ENCODE peak calls at places on chromosome 21, in six cellular contexts. Z is stomach, O is body of pancreas, F is thyroid gland, R is endothelial cell of umbilical vein, X is prostate gland. L is an unnamed sample. For H3K4me1, the result is how much of the 10 kb centered on the place peaks cover.

GRCh38 chr21:17828223-17828622 is 9.1 kb upstream of the C21orf91 start:
- DNase-seq in Z (no peak), O (no peak), F (no peak), R (no peak), X (no peak), L (no peak)

GRCh38 chr21:28160378-28160777 is 832.3 kb downstream of the LTN1 start:
- DNase-seq in Z (no peak), O (no peak), F (peak), R (no peak), X (no peak), L (no peak)

GRCh38 chr21:24045775-24046215 is 1561.5 kb downstream of the MRPL39 start:
- DNase-seq in Z (peak), O (peak), F (peak), R (peak), X (peak), L (peak)

GRCh38 chr21:43767980-43768867 is 7.9 kb downstream of the CSTB start:
- DNase-seq in Z (peak), O (peak), F (peak), R (peak), X (no peak), L (peak)

GRCh38 chr21:17854771-17855170 is 35.6 kb upstream of the C21orf91 start:
- DNase-seq in Z (no peak), O (no peak), F (no peak), R (no peak), X (no peak), L (no peak)

GRCh38 chr21:42495765-42496119 is 282 bp downstream of the RSPH1 start:
- DNase-seq in Z (no peak), O (peak), F (no peak), R (no peak), X (no peak), L (no peak)

GRCh38 chr21:42500736-42501135 is 4.7 kb upstream of the RSPH1 start:
- DNase-seq in Z (no peak), O (no peak), F (no peak), R (no peak), X (no peak), L (no peak)

GRCh38 chr21:39690454-39690853 is 54.5 kb upstream of the IGSF5 start:
- DNase-seq in Z (no peak), O (no peak), F (no peak), R (no peak), X (no peak), L (no peak)

GRCh38 chr21:38490411-38491020 is 7.8 kb downstream of the ERG start:
- DNase-seq in Z (no peak), O (no peak), F (no peak), R (peak), X (no peak), L (no peak)

GRCh38 chr21:36104306-36105300 is 30.3 kb upstream of the CBR3 start:
- DNase-seq in Z (peak), O (peak), F (peak), R (peak), X (no peak), L (peak)

GRCh38 chr21:38984982-38985422 is 179.3 kb downstream of the ETS2 start:
- DNase-seq in Z (no peak), O (no peak), F (no peak), R (peak), X (no peak), L (no peak)

GRCh38 chr21:38671716-38672115 is 134.0 kb upstream of the ETS2 start:
- DNase-seq in Z (no peak), O (no peak), F (no peak), R (no peak), X (no peak), L (no peak)

GRCh38 chr21:42404534-42404933 is 832 bp downstream of the UBASH3A start:
- DNase-seq in Z (no peak), O (no peak), F (no peak), R (no peak), X (no peak), L (no peak)

GRCh38 chr21:29305068-29305467 is 6.3 kb downstream of the BACH1 start:
- DNase-seq in Z (no peak), O (no peak), F (peak), R (no peak), X (no peak), L (no peak)

GRCh38 chr21:29303301-29303700 is 4.6 kb downstream of the BACH1 start:
- DNase-seq in Z (no peak), O (no peak), F (no peak), R (no peak), X (no peak), L (no peak)

GRCh38 chr21:29304577-29304976 is 5.9 kb downstream of the BACH1 start:
- DNase-seq in Z (no peak), O (no peak), F (no peak), R (no peak), X (no peak), L (no peak)

GRCh38 chr21:29306920-29307319 is 8.2 kb downstream of the BACH1 start:
- DNase-seq in Z (no peak), O (no peak), F (no peak), R (no peak), X (no peak), L (no peak)

GRCh38 chr21:29305561-29305960 is 6.8 kb downstream of the BACH1 start:
- DNase-seq in Z (no peak), O (no peak), F (no peak), R (no peak), X (no peak), L (no peak)
- H3K4me1 ChIP-seq in Z (half or more), O (half or more), F (under half), R (under half), X (under half), L (under half)

GRCh38 chr21:45643021-45643980 is at the start of gene PCBP3:
- DNase-seq in Z (peak), O (peak), F (peak), R (peak), X (peak), L (peak)
- TF ChIP-seq POLR2A in Z (no peak), O (no peak), F (peak), R (no peak), X (no peak), L (no peak)

DNA sequence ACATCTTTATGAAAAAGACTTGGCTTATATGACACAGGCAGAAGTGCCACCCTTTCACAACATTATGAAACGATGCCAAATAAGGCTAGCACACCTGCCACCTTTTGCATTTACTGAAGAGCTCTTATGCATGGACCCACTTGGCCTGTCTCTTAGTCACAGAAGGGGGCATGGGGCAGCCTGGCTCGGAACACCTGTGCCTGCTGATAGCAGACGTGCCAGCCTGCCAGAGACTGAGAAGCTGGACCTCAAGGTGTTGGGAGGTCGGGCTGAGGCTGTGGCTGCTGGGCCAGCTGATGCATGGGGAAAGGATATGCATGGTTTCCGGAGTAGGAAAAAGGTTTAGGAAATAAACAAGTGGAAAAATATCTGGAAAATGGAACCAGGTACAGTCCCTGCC is 21.5 kb downstream of the RCAN1 start:
- DNase-seq in Z (peak), O (peak), F (no peak), R (no peak), X (no peak), L (no peak)
- H3K4me1 ChIP-seq in Z (half or more), O (half or more), F (under half), R (under half), X (under half), L (under half)

DNA sequence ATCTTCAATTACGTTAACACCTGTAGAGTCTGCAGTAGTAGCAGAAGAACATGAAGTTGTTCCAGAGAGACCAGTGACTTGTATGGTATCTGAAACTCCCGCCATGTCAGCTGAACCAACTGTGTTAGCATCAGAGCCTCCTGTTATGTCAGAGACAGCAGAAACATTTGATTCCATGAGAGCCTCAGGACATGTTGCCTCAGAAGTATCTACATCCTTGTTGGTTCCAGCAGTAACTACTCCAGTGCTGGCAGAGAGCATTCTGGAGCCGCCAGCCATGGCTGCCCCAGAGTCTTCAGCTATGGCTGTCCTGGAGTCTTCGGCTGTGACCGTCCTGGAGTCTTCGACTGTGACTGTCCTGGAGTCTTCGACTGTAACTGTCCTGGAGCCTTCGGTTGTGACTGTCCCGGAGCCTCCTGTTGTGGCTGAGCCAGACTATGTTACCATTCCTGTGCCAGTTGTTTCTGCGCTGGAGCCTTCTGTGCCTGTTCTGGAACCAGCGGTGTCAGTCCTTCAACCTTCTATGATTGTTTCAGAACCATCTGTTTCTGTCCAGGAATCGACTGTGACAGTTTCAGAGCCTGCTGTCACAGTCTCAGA is 10.3 kb downstream of the SON start:
- DNase-seq in Z (no peak), O (no peak), F (no peak), R (no peak), X (no peak), L (no peak)
- TF ChIP-seq POLR2A in Z (no peak), O (no peak), F (no peak), R (peak), X (no peak), L (no peak)

GRCh38 chr21:15061747-15062146 is 3.1 kb downstream of the NRIP1 start:
- DNase-seq in Z (no peak), O (no peak), F (no peak), R (peak), X (no peak), L (no peak)

GRCh38 chr21:15062566-15062965 is 2.2 kb downstream of the NRIP1 start:
- DNase-seq in Z (no peak), O (no peak), F (no peak), R (peak), X (no peak), L (no peak)

GRCh38 chr21:15060776-15061175 is 4.0 kb downstream of the NRIP1 start:
- DNase-seq in Z (no peak), O (no peak), F (no peak), R (no peak), X (no peak), L (no peak)

GRCh38 chr21:15059397-15059796 is 5.4 kb downstream of the NRIP1 start:
- DNase-seq in Z (no peak), O (no peak), F (no peak), R (no peak), X (no peak), L (no peak)

GRCh38 chr21:15061284-15061683 is 3.5 kb downstream of the NRIP1 start:
- DNase-seq in Z (no peak), O (no peak), F (no peak), R (peak), X (no peak), L (no peak)
- H3K4me1 ChIP-seq in Z (half or more), O (half or more), F (under half), R (under half), X (under half), L (under half)

DNA sequence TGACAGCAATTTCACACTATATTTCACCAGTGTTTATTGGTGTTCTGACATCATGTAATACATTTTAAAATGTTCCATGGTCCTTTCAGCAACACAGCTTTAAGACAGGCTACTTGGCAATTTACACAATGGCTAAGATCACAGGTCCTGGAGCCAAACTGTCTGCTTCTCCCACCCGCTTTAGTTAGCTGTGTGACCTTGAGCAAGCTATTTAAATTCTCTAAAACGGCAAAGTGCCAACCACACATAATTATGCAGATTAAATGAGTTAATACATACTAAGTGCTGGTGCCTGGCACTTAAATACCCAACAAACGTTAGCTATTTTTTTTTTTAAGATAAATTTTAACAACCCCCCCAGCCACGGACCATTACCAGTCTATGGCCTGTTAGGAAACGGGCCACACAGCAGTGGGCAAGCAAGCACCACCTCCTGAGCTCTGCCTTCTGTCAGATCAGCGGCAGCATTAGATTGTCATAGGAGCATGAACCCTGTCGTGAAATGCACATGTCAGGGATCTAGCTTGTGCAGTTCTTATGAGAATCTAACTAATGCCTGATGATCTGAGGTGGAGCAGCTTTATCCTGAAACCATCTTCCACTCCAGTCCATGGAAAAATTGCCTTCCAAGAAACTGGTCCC is 26.9 kb downstream of the SOD1 start:
- DNase-seq in Z (no peak), O (no peak), F (no peak), R (no peak), X (no peak), L (no peak)
- TF ChIP-seq POLR2A in Z (no peak), O (no peak), F (no peak), R (no peak), X (no peak), L (no peak)

GRCh38 chr21:16571594-16571993 is 841.8 kb downstream of the USP25 start:
- DNase-seq in Z (no peak), O (no peak), F (no peak), R (no peak), X (no peak), L (no peak)

GRCh38 chr21:16568661-16569060 is 838.9 kb downstream of the USP25 start:
- DNase-seq in Z (no peak), O (no peak), F (no peak), R (no peak), X (no peak), L (no peak)

GRCh38 chr21:16570196-16570595 is 840.4 kb downstream of the USP25 start:
- DNase-seq in Z (no peak), O (no peak), F (no peak), R (no peak), X (no peak), L (no peak)

GRCh38 chr21:16570856-16571255 is 841.1 kb downstream of the USP25 start:
- DNase-seq in Z (no peak), O (no peak), F (no peak), R (no peak), X (no peak), L (no peak)

GRCh38 chr21:16569679-16570078 is 839.9 kb downstream of the USP25 start:
- DNase-seq in Z (no peak), O (no peak), F (no peak), R (no peak), X (no peak), L (no peak)
- H3K4me1 ChIP-seq in Z (under half), O (under half), F (under half), R (under half), X (under half), L (under half)

L was measured in Peyer's patch.